ENCODE peak calls at places on chromosomes 13 and 19, in ten cellular contexts. N, X, E, Y, R, O, C, V, P and Z are unnamed samples.

GRCh38 chr13:28805193-28805819 is 14.8 kb upstream of the MTUS2 start:
- DNase-seq in N (peak), X (no peak), E (no peak), Y (peak), R (no peak), O (no peak), C (no peak), V (no peak), P (peak), Z (no peak)

GRCh38 chr13:53343345-53343744 is 314.7 kb downstream of the OLFM4 start:
- DNase-seq in N (no peak), X (no peak), E (no peak), Y (no peak), R (no peak), O (no peak), C (no peak), V (peak), P (no peak), Z (no peak)

GRCh38 chr13:24784319-24784718 is 20.4 kb downstream of the RNF17 start:
- DNase-seq in N (no peak), X (no peak), E (no peak), Y (no peak), R (no peak), O (no peak), C (no peak), V (no peak), P (no peak), Z (no peak)

GRCh38 chr13:20360835-20361412 is 128.8 kb upstream of the GJB6 start:
- DNase-seq in N (no peak), X (no peak), E (no peak), Y (no peak), R (no peak), O (no peak), C (no peak), V (no peak), P (no peak), Z (no peak)

GRCh38 chr19:4375620-4376228 is 24.6 kb downstream of the SH3GL1 start:
- DNase-seq in N (peak), X (peak), E (no peak), Y (no peak), R (no peak), O (peak), C (no peak), V (no peak), P (peak), Z (no peak)

GRCh38 chr19:30444686-30445232 is 72.6 kb downstream of the ZNF536 start:
- DNase-seq in N (no peak), X (no peak), E (no peak), Y (no peak), R (no peak), O (no peak), C (no peak), V (no peak), P (no peak), Z (no peak)

GRCh38 chr19:38693380-38694223 is 46.2 kb downstream of the ACTN4 start:
- DNase-seq in N (peak), X (peak), E (no peak), Y (no peak), R (no peak), O (peak), C (peak), V (peak), P (no peak), Z (no peak)

GRCh38 chr13:37797606-37798005 is 72.0 kb downstream of the TRPC4 start:
- DNase-seq in N (no peak), X (no peak), E (no peak), Y (no peak), R (no peak), O (no peak), C (no peak), V (no peak), P (no peak), Z (no peak)

GRCh38 chr13:57996717-57997116 is 365.2 kb downstream of the PCDH17 start:
- DNase-seq in N (no peak), X (no peak), E (no peak), Y (no peak), R (no peak), O (no peak), C (no peak), V (no peak), P (no peak), Z (no peak)

GRCh38 chr19:28569132-28570114 is 643.5 kb downstream of the UQCRFS1 start:
- DNase-seq in N (no peak), X (no peak), E (no peak), Y (no peak), R (no peak), O (no peak), C (no peak), V (no peak), P (no peak), Z (no peak)

GRCh38 chr13:113879017-113879416 is 15.1 kb upstream of the GAS6 start:
- DNase-seq in N (no peak), X (no peak), E (no peak), Y (no peak), R (no peak), O (no peak), C (no peak), V (no peak), P (no peak), Z (no peak)

GRCh38 chr19:49347835-49348234 is 12.6 kb downstream of the CD37 start:
- DNase-seq in N (no peak), X (peak), E (no peak), Y (no peak), R (no peak), O (peak), C (no peak), V (no peak), P (peak), Z (no peak)

GRCh38 chr19:43784251-43784980 is 3.6 kb upstream of the KCNN4 start:
- DNase-seq in N (no peak), X (peak), E (no peak), Y (peak), R (no peak), O (no peak), C (peak), V (no peak), P (no peak), Z (no peak)

GRCh38 chr13:24241336-24241735 is 68.0 kb upstream of the C1QTNF9 start:
- DNase-seq in N (no peak), X (no peak), E (no peak), Y (no peak), R (no peak), O (no peak), C (no peak), V (no peak), P (no peak), Z (no peak)

GRCh38 chr19:2469102-2469914 is 6.6 kb upstream of the GADD45B start:
- DNase-seq in N (peak), X (peak), E (no peak), Y (peak), R (no peak), O (no peak), C (no peak), V (no peak), P (no peak), Z (no peak)

GRCh38 chr19:10412257-10412977 is 7.9 kb upstream of the PDE4A start:
- DNase-seq in N (no peak), X (no peak), E (no peak), Y (no peak), R (no peak), O (no peak), C (no peak), V (no peak), P (no peak), Z (no peak)

GRCh38 chr19:39237200-39238184 is 7.3 kb downstream of the IFNL3 start:
- DNase-seq in N (peak), X (no peak), E (no peak), Y (peak), R (no peak), O (peak), C (no peak), V (no peak), P (no peak), Z (no peak)

GRCh38 chr13:77047649-77048343 is 20.8 kb upstream of the FBXL3 start:
- DNase-seq in N (no peak), X (no peak), E (no peak), Y (no peak), R (no peak), O (no peak), C (no peak), V (no peak), P (no peak), Z (no peak)

GRCh38 chr13:36124236-36124822 is 6.9 kb downstream of the DCLK1 start:
- DNase-seq in N (no peak), X (peak), E (peak), Y (no peak), R (no peak), O (no peak), C (no peak), V (no peak), P (no peak), Z (no peak)

GRCh38 chr13:83620535-83621220 is 261.6 kb downstream of the SLITRK1 start:
- DNase-seq in N (no peak), X (no peak), E (no peak), Y (no peak), R (no peak), O (no peak), C (no peak), V (no peak), P (no peak), Z (no peak)

GRCh38 chr13:27425918-27426630 is 1.7 kb downstream of the GTF3A start:
- DNase-seq in N (peak), X (peak), E (peak), Y (peak), R (peak), O (peak), C (peak), V (no peak), P (peak), Z (no peak)

GRCh38 chr13:48539550-48539949 is 6.7 kb upstream of the RCBTB2 start:
- DNase-seq in N (no peak), X (no peak), E (no peak), Y (no peak), R (no peak), O (no peak), C (no peak), V (no peak), P (no peak), Z (no peak)

GRCh38 chr19:15330801-15331418 is 1.4 kb downstream of the BRD4 start:
- DNase-seq in N (no peak), X (peak), E (no peak), Y (no peak), R (no peak), O (no peak), C (peak), V (no peak), P (no peak), Z (no peak)

GRCh38 chr13:84455143-84455905 is 573.0 kb upstream of the SLITRK1 start:
- DNase-seq in N (peak), X (no peak), E (no peak), Y (no peak), R (no peak), O (no peak), C (no peak), V (no peak), P (no peak), Z (no peak)

GRCh38 chr19:28039677-28040381 is 1173.1 kb downstream of the UQCRFS1 start:
- DNase-seq in N (no peak), X (no peak), E (no peak), Y (no peak), R (no peak), O (no peak), C (no peak), V (no peak), P (no peak), Z (no peak)

GRCh38 chr19:13795595-13796300 is 505 bp downstream of the ZSWIM4 start:
- DNase-seq in N (no peak), X (no peak), E (peak), Y (no peak), R (no peak), O (peak), C (no peak), V (no peak), P (no peak), Z (no peak)

GRCh38 chr13:35016362-35017148 is 74.5 kb downstream of the NBEA start:
- DNase-seq in N (no peak), X (no peak), E (no peak), Y (no peak), R (no peak), O (no peak), C (no peak), V (no peak), P (no peak), Z (no peak)

GRCh38 chr19:42497492-42498226 is 30.6 kb downstream of the CEACAM1 start:
- DNase-seq in N (no peak), X (no peak), E (no peak), Y (no peak), R (no peak), O (peak), C (no peak), V (no peak), P (no peak), Z (no peak)

GRCh38 chr19:3544742-3545668 is 6.0 kb downstream of the TEKTIP1 start:
- DNase-seq in N (peak), X (peak), E (peak), Y (peak), R (peak), O (peak), C (peak), V (peak), P (peak), Z (no peak)

GRCh38 chr19:4676955-4677731 is 7.0 kb upstream of the MYDGF start:
- DNase-seq in N (peak), X (peak), E (peak), Y (peak), R (no peak), O (no peak), C (no peak), V (peak), P (peak), Z (no peak)

GRCh38 chr19:13260883-13261653 is 110.9 kb downstream of the IER2 start:
- DNase-seq in N (peak), X (peak), E (no peak), Y (no peak), R (no peak), O (no peak), C (no peak), V (no peak), P (no peak), Z (no peak)

GRCh38 chr13:35789335-35790166 is 313.1 kb upstream of the MAB21L1 start:
- DNase-seq in N (peak), X (no peak), E (peak), Y (no peak), R (no peak), O (peak), C (no peak), V (no peak), P (peak), Z (peak)

GRCh38 chr19:58009666-58010301 is 7.2 kb upstream of the ZNF606 start:
- DNase-seq in N (no peak), X (peak), E (peak), Y (peak), R (peak), O (peak), C (peak), V (peak), P (no peak), Z (no peak)

GRCh38 chr19:41161903-41162302 is 31.1 kb upstream of the CYP2S1 start:
- DNase-seq in N (no peak), X (no peak), E (no peak), Y (no peak), R (no peak), O (no peak), C (no peak), V (no peak), P (peak), Z (no peak)

GRCh38 chr13:99312493-99312883 is 5.3 kb upstream of the GPR183 start:
- DNase-seq in N (peak), X (no peak), E (no peak), Y (no peak), R (no peak), O (no peak), C (no peak), V (no peak), P (no peak), Z (no peak)

GRCh38 chr19:40613669-40614594 is 12.8 kb downstream of the LTBP4 start:
- DNase-seq in N (no peak), X (no peak), E (peak), Y (peak), R (peak), O (peak), C (peak), V (peak), P (peak), Z (no peak)

GRCh38 chr19:3945838-3946237 is 13.0 kb downstream of the NMRK2 start:
- DNase-seq in N (no peak), X (peak), E (no peak), Y (no peak), R (no peak), O (no peak), C (no peak), V (no peak), P (no peak), Z (no peak)